ENCODE peak calls at places on chromosome 12, in five cellular contexts. J is mesenchymal stem cell, A is IMR-90, V is H9, Y is H1. K is an unnamed sample.

GRCh38 chr12:124159655-124160054 is 135.2 kb upstream of the RFLNA start:
- DNase-seq in J (no peak), A (no peak), V (no peak), Y (no peak), K (no peak)

GRCh38 chr12:19288603-19289244 is 150.6 kb upstream of the AEBP2 start:
- DNase-seq in J (peak), Y (no peak), V (no peak), A (peak), K (peak)

GRCh38 chr12:27453462-27453861 is 6.9 kb downstream of the SMCO2 start:
- DNase-seq in J (no peak), V (no peak), Y (no peak), A (no peak), K (no peak)

GRCh38 chr12:19035552-19035951 is 94.0 kb upstream of the PLEKHA5 start:
- DNase-seq in A (peak), Y (no peak), V (no peak), J (no peak), K (no peak)

GRCh38 chr12:124637586-124637985 is 70.2 kb upstream of the NCOR2 start:
- DNase-seq in Y (no peak), J (no peak), A (no peak), V (no peak), K (no peak)

GRCh38 chr12:105843989-105844768 is 294.6 kb downstream of the NUAK1 start:
- DNase-seq in Y (no peak), J (peak), A (peak), V (no peak), K (no peak)

GRCh38 chr12:14395059-14395778 is 29.7 kb downstream of the ATF7IP start:
- DNase-seq in Y (no peak), A (no peak), V (no peak), J (no peak), K (no peak)

GRCh38 chr12:64747681-64748080 is 11.5 kb downstream of the GNS start:
- DNase-seq in V (no peak), J (no peak), Y (no peak), A (no peak), K (no peak)

GRCh38 chr12:123951467-123951866 is 21.2 kb downstream of the CCDC92 start:
- DNase-seq in A (no peak), Y (no peak), J (no peak), V (peak), K (no peak)

GRCh38 chr12:78964521-78964920 is 99.9 kb downstream of the SYT1 start:
- DNase-seq in Y (no peak), V (no peak), J (peak), A (no peak), K (no peak)

DNA sequence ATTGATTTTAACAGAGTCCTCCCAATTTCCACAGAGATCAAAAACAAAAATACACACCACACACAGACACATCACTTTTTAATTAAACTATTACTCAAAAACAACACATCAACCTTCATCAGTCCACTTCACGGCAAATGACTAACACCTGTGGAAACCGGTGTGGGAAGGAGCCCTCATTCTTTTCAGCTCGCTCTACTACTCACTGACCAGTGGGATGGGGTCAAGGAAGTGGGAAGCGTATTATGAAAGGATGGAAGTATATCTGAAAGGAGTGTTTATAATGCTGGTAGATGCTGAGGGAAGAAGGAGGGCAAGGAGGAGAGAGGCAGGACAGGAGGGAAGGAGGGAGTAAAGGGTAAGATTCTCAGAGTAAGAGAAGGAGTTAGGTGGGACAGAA is 156.5 kb downstream of the EPS8 start:
- DNase-seq in V (no peak), A (no peak), J (no peak), Y (no peak), K (no peak)
- H3K4me2 ChIP-seq in V (no peak), A (no peak), J (no peak), Y (no peak), K (no peak)

GRCh38 chr12:43848786-43849185 is 12.9 kb downstream of the TMEM117 start:
- DNase-seq in A (no peak), V (no peak), J (no peak), Y (no peak), K (no peak)

GRCh38 chr12:43842259-43842658 is 6.4 kb downstream of the TMEM117 start:
- DNase-seq in J (no peak), Y (no peak), V (no peak), A (no peak), K (no peak)

GRCh38 chr12:43852744-43853143 is 16.9 kb downstream of the TMEM117 start:
- DNase-seq in A (no peak), J (no peak), Y (no peak), V (no peak), K (no peak)

DNA sequence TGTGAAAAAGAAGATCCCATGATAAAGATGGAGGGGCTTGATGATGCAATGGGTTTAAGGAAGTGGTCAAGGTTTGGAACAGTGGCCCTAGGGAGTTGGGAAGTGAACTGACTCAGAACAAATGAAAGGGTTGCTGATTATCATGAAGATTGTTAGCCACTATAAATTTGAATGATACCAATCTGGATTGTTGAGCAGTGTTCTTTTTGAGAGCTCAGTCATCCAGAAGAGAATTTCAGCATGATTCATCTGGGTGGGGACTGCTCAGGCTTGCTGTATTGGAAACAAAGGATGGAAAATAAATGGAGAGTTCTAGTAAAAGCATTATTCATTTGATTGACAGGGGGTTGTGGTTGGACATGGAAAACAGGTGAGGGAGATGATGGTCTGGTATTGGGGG is 11.5 kb downstream of the TMEM117 start:
- DNase-seq in Y (no peak), A (peak), J (peak), V (no peak), K (no peak)
- H2AFZ ChIP-seq in Y (no peak), A (no peak), J (no peak), V (no peak), K (no peak)

GRCh38 chr12:23536293-23536692 is 413.2 kb downstream of the SOX5 start:
- DNase-seq in Y (no peak), A (no peak), V (no peak), J (no peak), K (no peak)

GRCh38 chr12:23540572-23540971 is 408.9 kb downstream of the SOX5 start:
- DNase-seq in A (no peak), V (no peak), J (no peak), Y (no peak), K (no peak)

GRCh38 chr12:23543767-23544166 is 405.7 kb downstream of the SOX5 start:
- DNase-seq in Y (no peak), J (no peak), A (no peak), V (no peak), K (no peak)

DNA sequence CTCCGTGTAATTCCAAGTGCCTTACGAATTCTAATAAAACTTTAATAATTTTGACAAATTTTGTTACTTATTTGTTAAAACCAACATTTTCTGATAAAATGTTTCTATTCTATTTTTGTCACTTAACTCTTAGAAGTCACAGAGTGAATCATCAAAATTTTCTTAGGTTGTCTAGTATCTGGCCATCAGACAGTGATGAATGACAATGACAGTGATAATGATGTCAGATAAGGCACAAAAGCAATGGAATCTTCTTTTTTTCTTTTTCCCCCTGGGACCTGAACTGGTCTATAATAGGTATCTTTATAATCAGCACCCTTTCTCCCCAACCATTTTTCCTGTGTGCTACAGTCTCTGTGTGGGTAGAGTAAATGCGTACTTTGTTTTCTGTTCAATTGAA is 407.3 kb downstream of the SOX5 start:
- DNase-seq in J (no peak), V (no peak), Y (no peak), A (no peak), K (no peak)
- H2BK15ac ChIP-seq in J (no peak), V (no peak), Y (no peak), A (no peak), K (no peak)

GRCh38 chr12:165862-166368 is 48.0 kb downstream of the SLC6A12 start:
- DNase-seq in A (no peak), V (no peak), Y (no peak), J (no peak), K (no peak)
- H3K4me2 ChIP-seq in A (no peak), V (no peak), Y (no peak), J (no peak), K (no peak)

GRCh38 chr12:32755051-32755653 is 545 bp downstream of the YARS2 start:
- DNase-seq in V (peak), Y (peak), J (peak), A (peak), K (peak)

GRCh38 chr12:32754101-32754500 is 1.6 kb downstream of the YARS2 start:
- DNase-seq in J (no peak), Y (no peak), V (no peak), A (no peak), K (no peak)

GRCh38 chr12:32757159-32757556 is 1.5 kb upstream of the YARS2 start:
- DNase-seq in V (no peak), J (no peak), Y (no peak), A (no peak), K (no peak)

GRCh38 chr12:32756476-32757158 is 920 bp upstream of the YARS2 start:
- DNase-seq in A (no peak), J (peak), Y (no peak), V (no peak), K (no peak)

GRCh38 chr12:32755654-32756475 is at the start of gene YARS2:
- DNase-seq in V (peak), J (peak), Y (peak), A (peak), K (peak)
- H2AFZ ChIP-seq in V (peak), J (peak), Y (peak), A (peak), K (peak)

K was measured in neuronal stem cell.